ENCODE peak calls at places on chromosomes 12 and 14, in nine cellular contexts. One of them, this sample, is unnamed.

GRCh38 chr12:120490833-120491512 is 4.9 kb upstream of the DYNLL1 start:
- DNase-seq in endothelial cell of umbilical vein: no peak
- DNase-seq in transverse colon: no peak
- DNase-seq in GM13976: no peak
- DNase-seq in OCI-LY7: no peak
- DNase-seq in MM.1S: no peak
- DNase-seq in mucosa of descending colon: no peak
- DNase-seq in left ventricle myocardium inferior: no peak
- DNase-seq in hepatocyte: no peak
- DNase-seq in this sample: no peak

GRCh38 chr14:63853831-63854293 is 1.1 kb downstream of the SYNE2 start:
- DNase-seq in OCI-LY7: peak
- DNase-seq in mucosa of descending colon: peak
- DNase-seq in transverse colon: peak
- DNase-seq in endothelial cell of umbilical vein: peak
- DNase-seq in GM13976: peak
- DNase-seq in MM.1S: peak
- DNase-seq in hepatocyte: peak
- DNase-seq in left ventricle myocardium inferior: peak
- DNase-seq in this sample: peak

GRCh38 chr14:91796622-91797347 is 64.9 kb upstream of the CATSPERB start:
- DNase-seq in mucosa of descending colon: no peak
- DNase-seq in GM13976: no peak
- DNase-seq in transverse colon: no peak
- DNase-seq in hepatocyte: no peak
- DNase-seq in OCI-LY7: no peak
- DNase-seq in left ventricle myocardium inferior: no peak
- DNase-seq in endothelial cell of umbilical vein: no peak
- DNase-seq in MM.1S: no peak
- DNase-seq in this sample: no peak

GRCh38 chr12:122021193-122021821 is 377 bp upstream of the BCL7A start:
- DNase-seq in MM.1S: no peak
- DNase-seq in mucosa of descending colon: peak
- DNase-seq in left ventricle myocardium inferior: peak
- DNase-seq in hepatocyte: peak
- DNase-seq in GM13976: no peak
- DNase-seq in endothelial cell of umbilical vein: peak
- DNase-seq in OCI-LY7: peak
- DNase-seq in transverse colon: peak
- DNase-seq in this sample: no peak

GRCh38 chr12:26195250-26195640 is at the start of gene SSPN:
- DNase-seq in GM13976: peak
- DNase-seq in left ventricle myocardium inferior: peak
- DNase-seq in hepatocyte: peak
- DNase-seq in mucosa of descending colon: peak
- DNase-seq in endothelial cell of umbilical vein: peak
- DNase-seq in OCI-LY7: no peak
- DNase-seq in transverse colon: peak
- DNase-seq in MM.1S: peak
- DNase-seq in this sample: no peak

GRCh38 chr12:28378749-28379148 is 188.5 kb downstream of the CCDC91 start:
- DNase-seq in transverse colon: no peak
- DNase-seq in MM.1S: peak
- DNase-seq in GM13976: no peak
- DNase-seq in OCI-LY7: no peak
- DNase-seq in hepatocyte: no peak
- DNase-seq in mucosa of descending colon: no peak
- DNase-seq in left ventricle myocardium inferior: no peak
- DNase-seq in endothelial cell of umbilical vein: no peak
- DNase-seq in this sample: no peak

GRCh38 chr12:4444031-4444430 is 1.6 kb downstream of the FGF6 start:
- DNase-seq in mucosa of descending colon: no peak
- DNase-seq in endothelial cell of umbilical vein: no peak
- DNase-seq in MM.1S: no peak
- DNase-seq in OCI-LY7: no peak
- DNase-seq in GM13976: peak
- DNase-seq in transverse colon: no peak
- DNase-seq in hepatocyte: no peak
- DNase-seq in left ventricle myocardium inferior: no peak
- DNase-seq in this sample: no peak

GRCh38 chr14:81256289-81256960 is 35.7 kb upstream of the GTF2A1 start:
- DNase-seq in OCI-LY7: peak
- DNase-seq in GM13976: no peak
- DNase-seq in transverse colon: no peak
- DNase-seq in mucosa of descending colon: no peak
- DNase-seq in endothelial cell of umbilical vein: no peak
- DNase-seq in left ventricle myocardium inferior: no peak
- DNase-seq in MM.1S: no peak
- DNase-seq in hepatocyte: no peak
- DNase-seq in this sample: no peak

GRCh38 chr14:102363182-102363952 is 626 bp downstream of the TECPR2 start:
- DNase-seq in transverse colon: peak
- DNase-seq in hepatocyte: peak
- DNase-seq in left ventricle myocardium inferior: peak
- DNase-seq in endothelial cell of umbilical vein: peak
- DNase-seq in OCI-LY7: peak
- DNase-seq in MM.1S: no peak
- DNase-seq in mucosa of descending colon: no peak
- DNase-seq in GM13976: peak
- DNase-seq in this sample: no peak

GRCh38 chr12:100716658-100716948 is 78.0 kb upstream of the ANO4 start:
- DNase-seq in GM13976: peak
- DNase-seq in MM.1S: no peak
- DNase-seq in hepatocyte: peak
- DNase-seq in endothelial cell of umbilical vein: no peak
- DNase-seq in mucosa of descending colon: no peak
- DNase-seq in left ventricle myocardium inferior: no peak
- DNase-seq in transverse colon: no peak
- DNase-seq in OCI-LY7: no peak
- DNase-seq in this sample: no peak

GRCh38 chr12:75437564-75437963 is 43.0 kb upstream of the GLIPR1 start:
- DNase-seq in endothelial cell of umbilical vein: peak
- DNase-seq in transverse colon: no peak
- DNase-seq in MM.1S: peak
- DNase-seq in OCI-LY7: peak
- DNase-seq in GM13976: peak
- DNase-seq in hepatocyte: no peak
- DNase-seq in mucosa of descending colon: no peak
- DNase-seq in left ventricle myocardium inferior: no peak
- DNase-seq in this sample: no peak
- TF ChIP-seq CTCF in endothelial cell of umbilical vein: peak
- TF ChIP-seq CTCF in transverse colon: peak
- TF ChIP-seq CTCF in MM.1S: peak
- TF ChIP-seq CTCF in OCI-LY7: peak
- TF ChIP-seq CTCF in GM13976: no peak
- TF ChIP-seq CTCF in hepatocyte: no peak
- TF ChIP-seq CTCF in mucosa of descending colon: no peak
- TF ChIP-seq CTCF in left ventricle myocardium inferior: peak
- TF ChIP-seq CTCF in this sample: peak

DNA sequence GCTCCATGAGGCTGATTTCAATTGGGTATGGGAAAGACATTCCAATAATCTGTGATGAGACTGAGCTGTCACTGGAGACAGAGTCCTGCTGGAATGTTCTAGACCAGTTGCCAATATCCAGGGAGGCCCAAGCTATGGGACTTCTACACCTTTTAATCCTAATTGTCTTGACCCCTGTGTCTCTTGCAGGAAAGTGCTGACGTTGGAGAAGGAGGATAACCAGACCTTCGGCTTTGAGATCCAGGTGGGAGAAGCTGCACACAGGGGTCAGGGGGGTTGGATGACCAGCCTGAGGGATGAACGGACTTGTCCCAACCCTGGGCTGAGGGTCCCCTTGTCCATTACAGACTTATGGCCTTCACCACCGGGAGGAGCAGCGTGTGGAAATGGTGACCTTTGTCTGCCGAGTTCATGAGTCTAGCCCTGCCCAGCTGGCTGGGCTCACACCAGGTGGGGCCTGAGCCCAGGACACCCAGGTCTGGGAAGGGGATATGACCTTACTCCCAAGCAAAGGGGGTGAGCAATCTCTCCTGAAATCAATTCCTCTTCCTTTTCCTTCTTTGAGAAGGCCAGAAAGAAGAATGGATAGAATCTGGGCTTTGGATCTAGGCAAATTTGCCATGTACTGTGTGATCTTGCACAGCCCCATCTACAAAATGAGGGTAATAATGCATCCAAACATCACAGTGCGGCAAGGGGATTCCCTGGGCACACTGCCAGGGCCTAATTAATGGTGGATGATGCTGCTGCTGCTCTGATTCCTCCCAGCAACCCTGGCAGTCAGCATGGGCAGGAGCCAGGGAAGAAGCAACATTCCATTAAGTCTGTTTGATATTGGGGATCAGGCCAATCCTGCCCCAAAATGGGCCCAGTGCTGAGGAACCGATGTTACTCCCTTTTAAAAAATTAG is 4.2 kb downstream of the TAMALIN start:
- DNase-seq in OCI-LY7: no peak
- DNase-seq in transverse colon: no peak
- DNase-seq in endothelial cell of umbilical vein: no peak
- DNase-seq in hepatocyte: no peak
- DNase-seq in GM13976: no peak
- DNase-seq in MM.1S: no peak
- DNase-seq in mucosa of descending colon: no peak
- DNase-seq in left ventricle myocardium inferior: no peak
- DNase-seq in this sample: no peak
- TF ChIP-seq CTCF in OCI-LY7: no peak
- TF ChIP-seq CTCF in transverse colon: no peak
- TF ChIP-seq CTCF in endothelial cell of umbilical vein: no peak
- TF ChIP-seq CTCF in hepatocyte: no peak
- TF ChIP-seq CTCF in GM13976: no peak
- TF ChIP-seq CTCF in MM.1S: no peak
- TF ChIP-seq CTCF in mucosa of descending colon: no peak
- TF ChIP-seq CTCF in left ventricle myocardium inferior: no peak
- TF ChIP-seq CTCF in this sample: no peak

DNA sequence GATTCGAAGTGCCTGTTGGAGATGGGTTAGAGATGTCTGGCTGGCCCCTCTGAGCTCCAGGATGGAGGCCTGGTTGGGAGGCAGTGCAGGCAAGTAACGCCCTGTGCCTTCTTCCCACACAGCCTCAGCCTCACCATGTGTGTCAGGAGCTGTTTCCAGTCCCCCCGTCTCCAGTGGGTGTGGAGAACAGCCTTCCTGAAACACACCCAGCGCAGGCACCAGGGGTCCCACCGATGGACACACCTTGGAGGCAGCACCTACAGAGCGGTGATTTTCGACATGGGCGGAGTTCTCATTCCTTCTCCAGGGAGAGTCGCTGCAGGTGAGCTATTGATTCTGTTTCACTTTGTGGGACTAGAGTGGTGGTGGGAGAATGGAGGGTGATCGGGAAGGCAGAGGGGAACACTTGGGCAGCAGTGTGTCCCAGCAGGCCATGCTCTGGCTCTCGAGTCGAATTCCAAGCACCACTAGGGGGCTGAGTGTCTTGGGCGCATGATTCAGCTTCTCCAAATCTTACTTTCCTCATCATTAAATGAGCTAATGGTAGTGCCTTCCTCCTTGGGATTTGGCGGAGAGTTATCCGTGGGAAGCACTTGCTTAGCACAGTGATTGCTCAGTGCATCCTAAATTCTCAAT is 6.8 kb downstream of the ACAD10 start:
- DNase-seq in left ventricle myocardium inferior: no peak
- DNase-seq in endothelial cell of umbilical vein: no peak
- DNase-seq in OCI-LY7: peak
- DNase-seq in MM.1S: no peak
- DNase-seq in hepatocyte: no peak
- DNase-seq in transverse colon: no peak
- DNase-seq in mucosa of descending colon: no peak
- DNase-seq in GM13976: peak
- DNase-seq in this sample: no peak
- TF ChIP-seq CTCF in left ventricle myocardium inferior: no peak
- TF ChIP-seq CTCF in endothelial cell of umbilical vein: peak
- TF ChIP-seq CTCF in OCI-LY7: peak
- TF ChIP-seq CTCF in MM.1S: no peak
- TF ChIP-seq CTCF in hepatocyte: no peak
- TF ChIP-seq CTCF in transverse colon: no peak
- TF ChIP-seq CTCF in mucosa of descending colon: no peak
- TF ChIP-seq CTCF in GM13976: no peak
- TF ChIP-seq CTCF in this sample: no peak

GRCh38 chr12:53074999-53075370 is 4.2 kb downstream of the SPRYD3 start:
- DNase-seq in endothelial cell of umbilical vein: no peak
- DNase-seq in mucosa of descending colon: no peak
- DNase-seq in transverse colon: no peak
- DNase-seq in MM.1S: no peak
- DNase-seq in hepatocyte: no peak
- DNase-seq in OCI-LY7: no peak
- DNase-seq in GM13976: no peak
- DNase-seq in left ventricle myocardium inferior: no peak
- DNase-seq in this sample: no peak

GRCh38 chr12:53079226-53080117 is at the start of gene SPRYD3:
- DNase-seq in mucosa of descending colon: peak
- DNase-seq in endothelial cell of umbilical vein: peak
- DNase-seq in hepatocyte: peak
- DNase-seq in OCI-LY7: peak
- DNase-seq in MM.1S: peak
- DNase-seq in transverse colon: peak
- DNase-seq in GM13976: peak
- DNase-seq in left ventricle myocardium inferior: peak
- DNase-seq in this sample: peak

GRCh38 chr12:53076461-53076860 is 2.7 kb downstream of the SPRYD3 start:
- DNase-seq in endothelial cell of umbilical vein: no peak
- DNase-seq in OCI-LY7: no peak
- DNase-seq in mucosa of descending colon: no peak
- DNase-seq in left ventricle myocardium inferior: no peak
- DNase-seq in hepatocyte: no peak
- DNase-seq in MM.1S: no peak
- DNase-seq in transverse colon: no peak
- DNase-seq in GM13976: no peak
- DNase-seq in this sample: no peak

GRCh38 chr12:53077030-53077429 is 2.2 kb downstream of the SPRYD3 start:
- DNase-seq in GM13976: no peak
- DNase-seq in left ventricle myocardium inferior: no peak
- DNase-seq in transverse colon: no peak
- DNase-seq in endothelial cell of umbilical vein: no peak
- DNase-seq in OCI-LY7: no peak
- DNase-seq in hepatocyte: no peak
- DNase-seq in mucosa of descending colon: no peak
- DNase-seq in MM.1S: no peak
- DNase-seq in this sample: no peak

DNA sequence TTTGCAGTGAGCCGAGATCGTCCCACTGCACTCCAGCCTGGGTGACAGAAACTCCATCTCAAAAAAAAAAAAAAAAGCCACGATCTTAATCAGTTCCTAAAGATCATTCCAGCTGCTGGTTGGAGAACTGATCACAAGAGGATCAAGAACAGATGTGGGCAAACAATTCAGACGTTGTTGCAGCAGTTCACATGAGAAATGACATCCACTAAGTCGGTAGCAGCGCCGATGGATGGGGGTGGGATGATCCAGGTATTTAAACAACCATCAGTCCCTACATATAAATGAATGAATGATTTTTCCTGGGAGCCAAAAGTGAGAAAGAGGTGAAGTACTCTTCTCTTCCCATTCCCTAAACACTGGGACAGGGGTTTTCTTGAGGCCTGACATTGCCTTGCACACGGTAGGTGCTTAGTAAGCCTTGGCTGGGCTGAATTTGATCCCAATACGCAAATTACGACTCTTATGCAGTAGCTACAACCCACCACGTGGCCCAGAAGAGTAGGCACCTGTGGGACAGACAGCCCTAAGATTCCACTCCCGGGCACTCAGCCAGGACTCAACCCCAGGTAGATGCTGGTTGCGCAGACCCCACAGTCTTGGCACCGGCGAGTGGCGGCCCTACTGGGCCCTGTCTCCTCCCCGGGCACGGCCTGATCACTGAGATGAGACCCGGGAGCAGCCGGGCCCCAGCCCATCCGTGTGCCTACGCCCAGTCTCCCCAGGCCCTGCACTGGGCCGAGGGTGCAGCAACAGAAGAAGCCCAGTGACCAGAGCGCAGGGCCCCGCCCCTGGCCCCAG is 565 bp downstream of the SPRYD3 start:
- DNase-seq in transverse colon: peak
- DNase-seq in mucosa of descending colon: no peak
- DNase-seq in MM.1S: peak
- DNase-seq in endothelial cell of umbilical vein: no peak
- DNase-seq in OCI-LY7: peak
- DNase-seq in GM13976: no peak
- DNase-seq in left ventricle myocardium inferior: no peak
- DNase-seq in hepatocyte: no peak
- DNase-seq in this sample: peak
- TF ChIP-seq CTCF in transverse colon: no peak
- TF ChIP-seq CTCF in mucosa of descending colon: no peak
- TF ChIP-seq CTCF in MM.1S: peak
- TF ChIP-seq CTCF in endothelial cell of umbilical vein: no peak
- TF ChIP-seq CTCF in OCI-LY7: no peak
- TF ChIP-seq CTCF in GM13976: no peak
- TF ChIP-seq CTCF in left ventricle myocardium inferior: no peak
- TF ChIP-seq CTCF in hepatocyte: no peak
- TF ChIP-seq CTCF in this sample: no peak